ENCODE peak calls at places on chromosomes 16 and 17, in six cellular contexts. One of them, this sample, is unnamed.

GRCh38 chr17:39244600-39245570 is 19.1 kb upstream of the STAC2 start:
- DNase-seq in HepG2: peak
- DNase-seq in IMR-90: peak
- DNase-seq in A549: peak
- DNase-seq in K562: peak
- DNase-seq in GM12878: peak
- DNase-seq in this sample: peak

GRCh38 chr16:55657616-55658015 is 1.8 kb downstream of the SLC6A2 start:
- DNase-seq in HepG2: no peak
- DNase-seq in IMR-90: no peak
- DNase-seq in A549: no peak
- DNase-seq in K562: no peak
- DNase-seq in GM12878: no peak
- DNase-seq in this sample: no peak

GRCh38 chr17:80844418-80844990 is 147.1 kb upstream of the CHMP6 start:
- DNase-seq in HepG2: no peak
- DNase-seq in IMR-90: no peak
- DNase-seq in A549: no peak
- DNase-seq in K562: no peak
- DNase-seq in GM12878: no peak
- DNase-seq in this sample: no peak

GRCh38 chr17:15413101-15413750 is 54.2 kb downstream of the CDRT4 start:
- DNase-seq in HepG2: no peak
- DNase-seq in IMR-90: no peak
- DNase-seq in A549: no peak
- DNase-seq in K562: no peak
- DNase-seq in GM12878: no peak
- DNase-seq in this sample: no peak

GRCh38 chr16:24191876-24192402 is 64.2 kb upstream of the CACNG3 start:
- DNase-seq in HepG2: no peak
- DNase-seq in IMR-90: no peak
- DNase-seq in A549: no peak
- DNase-seq in K562: no peak
- DNase-seq in GM12878: no peak
- DNase-seq in this sample: no peak

GRCh38 chr17:78268191-78268874 is 36.9 kb downstream of the TMEM235 start:
- DNase-seq in HepG2: no peak
- DNase-seq in IMR-90: no peak
- DNase-seq in A549: no peak
- DNase-seq in K562: no peak
- DNase-seq in GM12878: no peak
- DNase-seq in this sample: no peak

GRCh38 chr16:68802190-68802589 is 41.1 kb upstream of the TANGO6 start:
- DNase-seq in HepG2: no peak
- DNase-seq in IMR-90: peak
- DNase-seq in A549: no peak
- DNase-seq in K562: no peak
- DNase-seq in GM12878: no peak
- DNase-seq in this sample: no peak

GRCh38 chr16:88602091-88602490 is 31.9 kb downstream of the ZC3H18 start:
- DNase-seq in HepG2: no peak
- DNase-seq in IMR-90: no peak
- DNase-seq in A549: no peak
- DNase-seq in K562: no peak
- DNase-seq in GM12878: no peak
- DNase-seq in this sample: no peak

GRCh38 chr16:354971-355441 is 2.5 kb upstream of the AXIN1 start:
- DNase-seq in HepG2: no peak
- DNase-seq in IMR-90: no peak
- DNase-seq in A549: no peak
- DNase-seq in K562: no peak
- DNase-seq in GM12878: no peak
- DNase-seq in this sample: no peak

GRCh38 chr16:31696968-31697743 is 169.5 kb downstream of the AHSP start:
- DNase-seq in HepG2: peak
- DNase-seq in IMR-90: peak
- DNase-seq in A549: no peak
- DNase-seq in K562: peak
- DNase-seq in GM12878: no peak
- DNase-seq in this sample: peak

GRCh38 chr16:53768593-53768992 is 64.6 kb downstream of the FTO start:
- DNase-seq in HepG2: no peak
- DNase-seq in IMR-90: peak
- DNase-seq in A549: peak
- DNase-seq in K562: peak
- DNase-seq in GM12878: no peak
- DNase-seq in this sample: no peak

DNA sequence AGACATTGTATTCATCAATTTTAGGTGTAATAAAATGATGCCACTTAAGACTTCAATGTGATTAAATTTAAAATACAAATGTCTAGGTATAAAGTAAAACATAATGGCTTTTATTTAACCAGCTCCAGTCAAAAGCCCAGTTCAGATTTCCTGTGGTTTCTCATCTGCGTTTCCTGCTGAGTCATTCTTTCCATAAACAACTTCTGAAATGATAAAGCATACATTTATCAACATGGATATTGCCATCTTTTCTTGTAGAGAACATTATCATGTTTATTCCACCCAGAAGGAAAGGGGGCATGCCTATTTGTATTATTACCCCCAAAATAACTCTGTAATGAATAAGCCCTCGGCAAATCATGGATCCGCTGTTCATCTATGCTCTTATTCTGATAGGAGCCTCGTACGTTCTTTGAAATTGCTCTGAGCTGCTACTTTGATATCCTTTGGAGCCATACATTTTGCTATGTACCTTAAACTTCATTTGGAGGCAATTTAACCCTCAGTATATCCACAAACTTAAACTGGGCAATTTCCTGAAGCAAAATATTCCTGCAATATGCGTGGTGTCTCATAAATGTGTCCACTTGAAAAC is 28.3 kb downstream of the HSBP1 start:
- DNase-seq in HepG2: no peak
- DNase-seq in IMR-90: peak
- DNase-seq in A549: peak
- DNase-seq in K562: peak
- DNase-seq in GM12878: no peak
- DNase-seq in this sample: no peak
- TF ChIP-seq BHLHE40 in HepG2: no peak
- TF ChIP-seq BHLHE40 in IMR-90: no peak
- TF ChIP-seq BHLHE40 in A549: no peak
- TF ChIP-seq BHLHE40 in K562: no peak
- TF ChIP-seq BHLHE40 in GM12878: no peak
- TF ChIP-seq BHLHE40 in this sample: no peak

DNA sequence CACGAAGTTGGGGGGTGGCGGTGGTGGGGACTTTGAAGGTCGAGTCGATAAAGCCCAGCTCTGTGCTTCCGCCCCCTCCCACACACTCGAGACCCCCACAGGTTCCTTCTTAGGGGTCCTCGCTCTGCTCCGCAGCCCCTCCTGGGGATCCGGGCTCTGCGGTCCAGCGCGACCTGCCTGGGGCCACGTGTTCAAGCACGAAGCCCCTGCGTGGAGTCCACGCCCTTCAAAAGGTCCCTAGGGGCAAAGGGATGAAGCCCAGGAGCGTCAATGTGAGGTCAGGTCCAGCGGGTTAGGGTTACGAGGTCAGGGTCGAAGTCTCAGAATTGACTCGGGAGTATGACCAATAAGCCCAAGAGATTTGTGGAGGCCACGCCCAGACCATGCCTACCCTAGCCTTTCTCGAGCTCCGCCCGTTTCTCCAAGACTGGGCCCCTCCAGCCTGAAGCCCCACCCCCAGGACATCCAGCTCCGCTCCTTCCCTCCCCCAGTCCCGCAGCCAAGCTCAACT is 786 bp upstream of the CACNA1G start:
- DNase-seq in HepG2: no peak
- DNase-seq in IMR-90: peak
- DNase-seq in A549: peak
- DNase-seq in K562: peak
- DNase-seq in GM12878: no peak
- DNase-seq in this sample: peak
- TF ChIP-seq BHLHE40 in HepG2: no peak
- TF ChIP-seq BHLHE40 in IMR-90: no peak
- TF ChIP-seq BHLHE40 in A549: no peak
- TF ChIP-seq BHLHE40 in K562: no peak
- TF ChIP-seq BHLHE40 in GM12878: no peak
- TF ChIP-seq BHLHE40 in this sample: no peak

DNA sequence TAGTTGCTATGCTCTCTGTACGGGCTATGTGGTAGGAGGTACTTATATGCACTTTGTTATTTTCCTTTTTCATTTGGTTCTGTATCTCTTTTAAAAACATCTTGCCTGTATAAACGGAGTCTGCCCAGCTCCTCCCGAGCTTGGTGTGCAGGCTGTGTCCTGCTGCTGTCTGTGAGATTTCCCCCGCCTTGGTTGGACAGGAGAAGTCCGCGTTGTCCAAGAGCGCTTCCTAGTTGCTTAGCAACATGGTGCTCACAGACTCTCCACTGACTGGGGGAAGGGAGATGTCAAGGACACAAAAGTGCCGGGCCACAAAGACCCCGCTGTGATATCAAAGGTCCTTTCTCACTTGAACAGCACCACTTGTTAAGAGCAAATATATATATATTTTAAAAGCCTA is 134.4 kb upstream of the CPHXL start:
- DNase-seq in HepG2: peak
- DNase-seq in IMR-90: no peak
- DNase-seq in A549: no peak
- DNase-seq in K562: peak
- DNase-seq in GM12878: no peak
- DNase-seq in this sample: no peak
- TF ChIP-seq BHLHE40 in HepG2: no peak
- TF ChIP-seq BHLHE40 in IMR-90: no peak
- TF ChIP-seq BHLHE40 in A549: no peak
- TF ChIP-seq BHLHE40 in K562: no peak
- TF ChIP-seq BHLHE40 in GM12878: no peak
- TF ChIP-seq BHLHE40 in this sample: no peak

GRCh38 chr17:3009411-3009920 is 53.9 kb downstream of the OR1D5 start:
- DNase-seq in HepG2: no peak
- DNase-seq in IMR-90: no peak
- DNase-seq in A549: no peak
- DNase-seq in K562: no peak
- DNase-seq in GM12878: no peak
- DNase-seq in this sample: no peak

GRCh38 chr17:3006801-3007200 is 56.6 kb downstream of the OR1D5 start:
- DNase-seq in HepG2: no peak
- DNase-seq in IMR-90: no peak
- DNase-seq in A549: no peak
- DNase-seq in K562: no peak
- DNase-seq in GM12878: no peak
- DNase-seq in this sample: no peak

GRCh38 chr17:3008336-3009279 is 54.8 kb downstream of the OR1D5 start:
- DNase-seq in HepG2: no peak
- DNase-seq in IMR-90: no peak
- DNase-seq in A549: no peak
- DNase-seq in K562: no peak
- DNase-seq in GM12878: no peak
- DNase-seq in this sample: no peak

GRCh38 chr17:3005696-3006095 is 57.7 kb downstream of the OR1D5 start:
- DNase-seq in HepG2: no peak
- DNase-seq in IMR-90: no peak
- DNase-seq in A549: no peak
- DNase-seq in K562: no peak
- DNase-seq in GM12878: no peak
- DNase-seq in this sample: no peak

DNA sequence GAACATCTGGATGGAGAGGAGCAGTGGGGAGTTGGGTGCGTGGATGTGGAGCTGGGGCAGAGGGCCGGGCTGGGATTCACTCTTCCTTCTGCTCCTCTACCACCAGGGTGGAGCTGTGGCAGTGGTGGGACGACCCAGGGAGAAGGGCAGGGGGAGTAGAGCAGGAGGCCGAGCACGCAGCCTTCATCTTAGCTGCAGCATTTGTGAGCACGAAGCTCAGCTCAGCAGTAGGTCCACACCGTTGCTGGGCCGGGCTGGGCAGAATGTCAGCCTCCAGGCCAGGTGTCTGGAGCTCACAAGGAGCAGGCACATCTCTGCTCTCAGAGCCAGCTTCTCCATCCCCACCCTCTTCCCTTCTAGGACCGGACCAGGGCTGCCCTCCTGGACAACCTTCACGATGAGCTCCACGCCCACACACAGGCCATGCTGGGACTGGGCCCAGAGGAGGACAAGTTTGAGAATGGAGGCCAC is 55.7 kb downstream of the OR1D5 start:
- DNase-seq in HepG2: no peak
- DNase-seq in IMR-90: no peak
- DNase-seq in A549: no peak
- DNase-seq in K562: no peak
- DNase-seq in GM12878: no peak
- DNase-seq in this sample: no peak
- TF ChIP-seq BHLHE40 in HepG2: no peak
- TF ChIP-seq BHLHE40 in IMR-90: no peak
- TF ChIP-seq BHLHE40 in A549: no peak
- TF ChIP-seq BHLHE40 in K562: no peak
- TF ChIP-seq BHLHE40 in GM12878: no peak
- TF ChIP-seq BHLHE40 in this sample: no peak

This sample was measured in HEK293T.